ENCODE peak calls at places on chromosomes 1 and 21, in nine cellular contexts. One of them, this sample, is unnamed.

GRCh38 chr1:47175227-47175934 is 14.5 kb downstream of the PDZK1IP1 start:
- DNase-seq in substantia nigra: peak
- DNase-seq in retinal pigment epithelial cell: no peak
- DNase-seq in tibial nerve: peak
- DNase-seq in amniotic stem cell: peak
- DNase-seq in fibroblast of villous mesenchyme: peak
- DNase-seq in stimulated activated CD4-positive, alpha-beta T cell treated with anti-CD3 and anti-CD28 coated beads, Interleukin-4, amount 100 ng/mL, for 1 hour: peak
- DNase-seq in NCI-H524: peak
- DNase-seq in heart left ventricle: no peak
- DNase-seq in this sample: peak

GRCh38 chr1:26530898-26531598 is 1.5 kb downstream of the RPS6KA1 start:
- DNase-seq in substantia nigra: no peak
- DNase-seq in retinal pigment epithelial cell: peak
- DNase-seq in tibial nerve: no peak
- DNase-seq in amniotic stem cell: no peak
- DNase-seq in fibroblast of villous mesenchyme: peak
- DNase-seq in stimulated activated CD4-positive, alpha-beta T cell treated with anti-CD3 and anti-CD28 coated beads, Interleukin-4, amount 100 ng/mL, for 1 hour: no peak
- DNase-seq in NCI-H524: peak
- DNase-seq in heart left ventricle: no peak
- DNase-seq in this sample: no peak

GRCh38 chr1:61124078-61124477 is 41.7 kb downstream of the NFIA start:
- DNase-seq in substantia nigra: no peak
- DNase-seq in retinal pigment epithelial cell: no peak
- DNase-seq in tibial nerve: no peak
- DNase-seq in amniotic stem cell: no peak
- DNase-seq in fibroblast of villous mesenchyme: no peak
- DNase-seq in stimulated activated CD4-positive, alpha-beta T cell treated with anti-CD3 and anti-CD28 coated beads, Interleukin-4, amount 100 ng/mL, for 1 hour: no peak
- DNase-seq in NCI-H524: no peak
- DNase-seq in heart left ventricle: no peak
- DNase-seq in this sample: no peak

GRCh38 chr1:211623510-211623909 is 44.5 kb upstream of the SLC30A1 start:
- DNase-seq in substantia nigra: no peak
- DNase-seq in retinal pigment epithelial cell: no peak
- DNase-seq in tibial nerve: no peak
- DNase-seq in amniotic stem cell: no peak
- DNase-seq in fibroblast of villous mesenchyme: no peak
- DNase-seq in stimulated activated CD4-positive, alpha-beta T cell treated with anti-CD3 and anti-CD28 coated beads, Interleukin-4, amount 100 ng/mL, for 1 hour: no peak
- DNase-seq in NCI-H524: no peak
- DNase-seq in heart left ventricle: no peak
- DNase-seq in this sample: no peak

GRCh38 chr1:117802546-117803257 is 126.7 kb downstream of the GDAP2 start:
- DNase-seq in substantia nigra: no peak
- DNase-seq in retinal pigment epithelial cell: no peak
- DNase-seq in tibial nerve: no peak
- DNase-seq in amniotic stem cell: no peak
- DNase-seq in fibroblast of villous mesenchyme: peak
- DNase-seq in stimulated activated CD4-positive, alpha-beta T cell treated with anti-CD3 and anti-CD28 coated beads, Interleukin-4, amount 100 ng/mL, for 1 hour: no peak
- DNase-seq in NCI-H524: no peak
- DNase-seq in heart left ventricle: no peak
- DNase-seq in this sample: no peak

GRCh38 chr1:211603191-211603701 is 24.3 kb upstream of the SLC30A1 start:
- DNase-seq in substantia nigra: no peak
- DNase-seq in retinal pigment epithelial cell: no peak
- DNase-seq in tibial nerve: no peak
- DNase-seq in amniotic stem cell: no peak
- DNase-seq in fibroblast of villous mesenchyme: peak
- DNase-seq in stimulated activated CD4-positive, alpha-beta T cell treated with anti-CD3 and anti-CD28 coated beads, Interleukin-4, amount 100 ng/mL, for 1 hour: no peak
- DNase-seq in NCI-H524: no peak
- DNase-seq in heart left ventricle: no peak
- DNase-seq in this sample: no peak

GRCh38 chr1:81801032-81801833 is 499 bp downstream of the ADGRL2 start:
- DNase-seq in substantia nigra: no peak
- DNase-seq in retinal pigment epithelial cell: peak
- DNase-seq in tibial nerve: peak
- DNase-seq in amniotic stem cell: peak
- DNase-seq in fibroblast of villous mesenchyme: peak
- DNase-seq in stimulated activated CD4-positive, alpha-beta T cell treated with anti-CD3 and anti-CD28 coated beads, Interleukin-4, amount 100 ng/mL, for 1 hour: no peak
- DNase-seq in NCI-H524: peak
- DNase-seq in heart left ventricle: peak
- DNase-seq in this sample: peak

GRCh38 chr1:225811622-225812487 is 1.9 kb downstream of the EPHX1 start:
- DNase-seq in substantia nigra: peak
- DNase-seq in retinal pigment epithelial cell: no peak
- DNase-seq in tibial nerve: peak
- DNase-seq in amniotic stem cell: no peak
- DNase-seq in fibroblast of villous mesenchyme: no peak
- DNase-seq in stimulated activated CD4-positive, alpha-beta T cell treated with anti-CD3 and anti-CD28 coated beads, Interleukin-4, amount 100 ng/mL, for 1 hour: no peak
- DNase-seq in NCI-H524: no peak
- DNase-seq in heart left ventricle: peak
- DNase-seq in this sample: peak

GRCh38 chr1:203140743-203141520 is 13.4 kb downstream of the ADORA1 start:
- DNase-seq in substantia nigra: no peak
- DNase-seq in retinal pigment epithelial cell: no peak
- DNase-seq in tibial nerve: no peak
- DNase-seq in amniotic stem cell: no peak
- DNase-seq in fibroblast of villous mesenchyme: no peak
- DNase-seq in stimulated activated CD4-positive, alpha-beta T cell treated with anti-CD3 and anti-CD28 coated beads, Interleukin-4, amount 100 ng/mL, for 1 hour: no peak
- DNase-seq in NCI-H524: no peak
- DNase-seq in heart left ventricle: no peak
- DNase-seq in this sample: no peak

GRCh38 chr1:3857791-3858129 is 484 bp downstream of the DFFB start:
- DNase-seq in substantia nigra: peak
- DNase-seq in retinal pigment epithelial cell: no peak
- DNase-seq in tibial nerve: no peak
- DNase-seq in amniotic stem cell: no peak
- DNase-seq in fibroblast of villous mesenchyme: no peak
- DNase-seq in stimulated activated CD4-positive, alpha-beta T cell treated with anti-CD3 and anti-CD28 coated beads, Interleukin-4, amount 100 ng/mL, for 1 hour: no peak
- DNase-seq in NCI-H524: no peak
- DNase-seq in heart left ventricle: no peak
- DNase-seq in this sample: no peak

GRCh38 chr1:46114925-46115603 is 17.4 kb downstream of the PIK3R3 start:
- DNase-seq in substantia nigra: no peak
- DNase-seq in retinal pigment epithelial cell: no peak
- DNase-seq in tibial nerve: no peak
- DNase-seq in amniotic stem cell: no peak
- DNase-seq in fibroblast of villous mesenchyme: no peak
- DNase-seq in stimulated activated CD4-positive, alpha-beta T cell treated with anti-CD3 and anti-CD28 coated beads, Interleukin-4, amount 100 ng/mL, for 1 hour: no peak
- DNase-seq in NCI-H524: no peak
- DNase-seq in heart left ventricle: no peak
- DNase-seq in this sample: no peak

GRCh38 chr1:43439781-43440180 is 13.9 kb downstream of the HYI start:
- DNase-seq in substantia nigra: no peak
- DNase-seq in retinal pigment epithelial cell: no peak
- DNase-seq in tibial nerve: no peak
- DNase-seq in amniotic stem cell: no peak
- DNase-seq in fibroblast of villous mesenchyme: no peak
- DNase-seq in stimulated activated CD4-positive, alpha-beta T cell treated with anti-CD3 and anti-CD28 coated beads, Interleukin-4, amount 100 ng/mL, for 1 hour: no peak
- DNase-seq in NCI-H524: no peak
- DNase-seq in heart left ventricle: peak
- DNase-seq in this sample: no peak

GRCh38 chr21:32073190-32073589 is 200.4 kb downstream of the HUNK start:
- DNase-seq in substantia nigra: no peak
- DNase-seq in retinal pigment epithelial cell: no peak
- DNase-seq in tibial nerve: no peak
- DNase-seq in amniotic stem cell: no peak
- DNase-seq in fibroblast of villous mesenchyme: no peak
- DNase-seq in stimulated activated CD4-positive, alpha-beta T cell treated with anti-CD3 and anti-CD28 coated beads, Interleukin-4, amount 100 ng/mL, for 1 hour: no peak
- DNase-seq in NCI-H524: no peak
- DNase-seq in heart left ventricle: no peak
- DNase-seq in this sample: no peak

GRCh38 chr1:201221201-201221846 is 30.7 kb downstream of the IGFN1 start:
- DNase-seq in substantia nigra: no peak
- DNase-seq in retinal pigment epithelial cell: no peak
- DNase-seq in tibial nerve: peak
- DNase-seq in amniotic stem cell: no peak
- DNase-seq in fibroblast of villous mesenchyme: no peak
- DNase-seq in stimulated activated CD4-positive, alpha-beta T cell treated with anti-CD3 and anti-CD28 coated beads, Interleukin-4, amount 100 ng/mL, for 1 hour: no peak
- DNase-seq in NCI-H524: no peak
- DNase-seq in heart left ventricle: no peak
- DNase-seq in this sample: no peak

GRCh38 chr1:33163621-33164071 is 18.2 kb downstream of the TRIM62 start:
- DNase-seq in substantia nigra: no peak
- DNase-seq in retinal pigment epithelial cell: no peak
- DNase-seq in tibial nerve: no peak
- DNase-seq in amniotic stem cell: no peak
- DNase-seq in fibroblast of villous mesenchyme: peak
- DNase-seq in stimulated activated CD4-positive, alpha-beta T cell treated with anti-CD3 and anti-CD28 coated beads, Interleukin-4, amount 100 ng/mL, for 1 hour: no peak
- DNase-seq in NCI-H524: no peak
- DNase-seq in heart left ventricle: no peak
- DNase-seq in this sample: no peak

GRCh38 chr21:46215436-46216131 is 13.0 kb downstream of the LSS start:
- DNase-seq in substantia nigra: no peak
- DNase-seq in retinal pigment epithelial cell: no peak
- DNase-seq in tibial nerve: no peak
- DNase-seq in amniotic stem cell: no peak
- DNase-seq in fibroblast of villous mesenchyme: no peak
- DNase-seq in stimulated activated CD4-positive, alpha-beta T cell treated with anti-CD3 and anti-CD28 coated beads, Interleukin-4, amount 100 ng/mL, for 1 hour: no peak
- DNase-seq in NCI-H524: no peak
- DNase-seq in heart left ventricle: peak
- DNase-seq in this sample: no peak

GRCh38 chr1:52976183-52977035 is 49.3 kb downstream of the SCP2 start:
- DNase-seq in substantia nigra: no peak
- DNase-seq in retinal pigment epithelial cell: no peak
- DNase-seq in tibial nerve: no peak
- DNase-seq in amniotic stem cell: no peak
- DNase-seq in fibroblast of villous mesenchyme: no peak
- DNase-seq in stimulated activated CD4-positive, alpha-beta T cell treated with anti-CD3 and anti-CD28 coated beads, Interleukin-4, amount 100 ng/mL, for 1 hour: no peak
- DNase-seq in NCI-H524: no peak
- DNase-seq in heart left ventricle: no peak
- DNase-seq in this sample: no peak

GRCh38 chr1:12562955-12563576 is 54.9 kb downstream of the DHRS3 start:
- DNase-seq in substantia nigra: no peak
- DNase-seq in retinal pigment epithelial cell: no peak
- DNase-seq in tibial nerve: no peak
- DNase-seq in amniotic stem cell: no peak
- DNase-seq in fibroblast of villous mesenchyme: no peak
- DNase-seq in stimulated activated CD4-positive, alpha-beta T cell treated with anti-CD3 and anti-CD28 coated beads, Interleukin-4, amount 100 ng/mL, for 1 hour: no peak
- DNase-seq in NCI-H524: no peak
- DNase-seq in heart left ventricle: no peak
- DNase-seq in this sample: no peak